ENCODE peak calls at places on chromosomes 3 and 15, in six cellular contexts. E is HepG2, Q is HCT116, A is K562, W is H1, N is SK-N-SH. J is an unnamed sample.

GRCh38 chr3:13401149-13401548 is 19.0 kb downstream of the NUP210 start:
- DNase-seq in W (no peak), Q (no peak), A (no peak), E (no peak), N (no peak), J (no peak)

GRCh38 chr3:140597792-140598191 is 80.1 kb upstream of the TRIM42 start:
- DNase-seq in A (no peak), Q (no peak), W (no peak), N (no peak), E (no peak), J (no peak)

GRCh38 chr3:42176635-42177034 is 85.5 kb downstream of the TRAK1 start:
- DNase-seq in Q (no peak), E (no peak), W (no peak), A (no peak), N (no peak), J (no peak)

GRCh38 chr3:153438275-153438674 is 276.2 kb downstream of the RAP2B start:
- DNase-seq in W (no peak), Q (no peak), A (no peak), N (no peak), E (no peak), J (no peak)

GRCh38 chr3:194134231-194134756 is 1.7 kb upstream of the HES1 start:
- DNase-seq in N (peak), W (peak), Q (no peak), E (no peak), A (peak), J (no peak)

GRCh38 chr3:50167782-50168317 is 12.7 kb downstream of the SEMA3F start:
- DNase-seq in N (no peak), W (no peak), E (no peak), A (no peak), Q (no peak), J (no peak)

GRCh38 chr15:26082833-26083174 is 219.7 kb upstream of the ATP10A start:
- DNase-seq in Q (no peak), A (no peak), E (no peak), N (no peak), W (no peak), J (no peak)

GRCh38 chr3:193805448-193805847 is 212.4 kb downstream of the OPA1 start:
- DNase-seq in Q (peak), E (peak), A (peak), W (no peak), N (peak), J (no peak)

GRCh38 chr15:47339800-47340575 is 377.3 kb upstream of the SEMA6D start:
- DNase-seq in N (no peak), Q (no peak), W (no peak), E (no peak), A (no peak), J (no peak)

GRCh38 chr3:110419096-110419495 is 652.5 kb upstream of the NECTIN3 start:
- DNase-seq in A (no peak), Q (no peak), N (no peak), W (no peak), E (no peak), J (no peak)
- H3K9ac ChIP-seq in A (no peak), Q (no peak), N (no peak), W (no peak), E (no peak), J (no peak)

GRCh38 chr3:134772591-134772990 is 22.5 kb upstream of the EPHB1 start:
- DNase-seq in E (no peak), N (no peak), A (no peak), Q (no peak), W (peak), J (no peak)
- TF ChIP-seq JUND in E (no peak), N (no peak), A (no peak), Q (no peak), W (no peak), J (no peak)

GRCh38 chr15:89837134-89837829 is 22.6 kb upstream of the ANPEP start:
- DNase-seq in E (no peak), N (no peak), W (no peak), A (no peak), Q (no peak), J (no peak)
- H3K9ac ChIP-seq in E (no peak), N (peak), W (no peak), A (no peak), Q (no peak), J (no peak)

GRCh38 chr3:112416391-112417212 is 82.7 kb downstream of the BTLA start:
- DNase-seq in W (no peak), Q (no peak), A (no peak), E (no peak), N (no peak), J (no peak)

GRCh38 chr3:112413722-112414121 is 80.8 kb downstream of the CD200 start:
- DNase-seq in N (no peak), A (no peak), Q (no peak), W (no peak), E (no peak), J (no peak)

GRCh38 chr3:112415390-112415789 is 82.4 kb downstream of the CD200 start:
- DNase-seq in N (no peak), A (no peak), W (no peak), E (no peak), Q (no peak), J (no peak)

GRCh38 chr3:112413074-112413473 is 80.1 kb downstream of the CD200 start:
- DNase-seq in Q (no peak), A (no peak), N (no peak), E (no peak), W (no peak), J (no peak)

GRCh38 chr3:112417696-112418318 is 81.5 kb downstream of the BTLA start:
- DNase-seq in N (no peak), W (no peak), A (no peak), E (no peak), Q (no peak), J (no peak)
- TF ChIP-seq JUND in N (no peak), W (no peak), A (no peak), E (no peak), Q (no peak), J (no peak)

GRCh38 chr3:180072786-180073185 is 36.0 kb upstream of the PEX5L start:
- DNase-seq in W (no peak), N (no peak), E (no peak), Q (no peak), A (no peak), J (no peak)

GRCh38 chr3:180066598-180066997 is 29.9 kb upstream of the PEX5L start:
- DNase-seq in A (no peak), N (no peak), Q (no peak), E (no peak), W (no peak), J (no peak)

GRCh38 chr3:180073561-180073960 is 36.8 kb upstream of the PEX5L start:
- DNase-seq in A (no peak), W (no peak), N (no peak), Q (no peak), E (no peak), J (no peak)

DNA sequence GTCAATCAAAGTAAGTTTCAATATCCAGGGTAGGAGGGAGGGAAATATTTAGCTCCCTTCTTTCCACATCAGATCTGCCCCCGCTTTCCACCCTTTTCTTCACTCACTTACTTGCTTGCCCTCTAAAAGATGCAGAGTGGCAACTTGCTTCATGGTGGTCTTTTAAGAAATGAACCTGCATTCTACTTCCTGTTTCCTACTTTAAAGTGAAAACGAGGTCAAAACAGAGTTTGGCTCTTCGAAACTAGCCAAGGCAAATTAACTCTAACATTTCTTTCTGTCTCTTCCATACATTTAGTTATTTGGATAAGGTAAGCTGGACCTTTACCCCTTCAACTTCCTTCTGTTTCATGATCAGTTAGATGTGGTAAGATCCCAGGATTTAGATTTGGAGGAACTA is 34.2 kb upstream of the PEX5L start:
- DNase-seq in N (no peak), A (no peak), W (no peak), E (no peak), Q (no peak), J (no peak)
- H3K9ac ChIP-seq in N (no peak), A (no peak), W (no peak), E (no peak), Q (no peak), J (no peak)

J was measured in GM12878.